ENCODE peak calls at places on chromosomes 5 and 9, in four cellular contexts. A is omental fat pad, L is HCEC 1CT, I is right atrium auricular region. F is an unnamed sample.

GRCh38 chr5:80686757-80687156 is 32.0 kb upstream of the DHFR start:
- DNase-seq in L (peak; percentile 17), A (no peak), I (no peak), F (peak; percentile 24)

GRCh38 chr5:131022811-131023210 is 142.2 kb downstream of the HINT1 start:
- DNase-seq in A (no peak), I (no peak), L (no peak), F (no peak)

GRCh38 chr5:133933169-133933509 is 35.3 kb downstream of the C5orf15 start:
- DNase-seq in L (no peak), I (no peak), A (no peak), F (no peak)

GRCh38 chr5:178363501-178364325 is 131.1 kb upstream of the PHYKPL start:
- DNase-seq in I (no peak), L (no peak), A (no peak), F (no peak)

GRCh38 chr9:132588501-132589147 is 6.2 kb downstream of the BARHL1 start:
- DNase-seq in I (no peak), A (no peak), L (no peak), F (no peak)

GRCh38 chr9:135376511-135377173 is 102.9 kb upstream of the PPP1R26 start:
- DNase-seq in L (no peak), I (no peak), A (no peak), F (no peak)

GRCh38 chr9:81798606-81799005 is 109.3 kb upstream of the TLE1 start:
- DNase-seq in A (no peak), L (no peak), I (no peak), F (no peak)

GRCh38 chr5:31410089-31410488 is 121.8 kb downstream of the DROSHA start:
- DNase-seq in L (no peak), A (no peak), I (no peak), F (no peak)

GRCh38 chr5:164809831-164810230 is 1304.4 kb downstream of the MAT2B start:
- DNase-seq in I (no peak), L (no peak), A (no peak), F (no peak)

GRCh38 chr5:32390819-32391591 is 53.5 kb downstream of the ZFR start:
- DNase-seq in A (no peak), I (no peak), L (peak; percentile 90), F (peak; percentile 95)

GRCh38 chr5:143916441-143916840 is 104.5 kb downstream of the HMHB1 start:
- DNase-seq in A (no peak), I (no peak), L (no peak), F (no peak)

GRCh38 chr5:118628672-118629354 is 359.5 kb downstream of the DTWD2 start:
- DNase-seq in A (no peak), I (no peak), L (peak; percentile 11), F (no peak)

GRCh38 chr5:175162036-175162435 is 281.9 kb downstream of the DRD1 start:
- DNase-seq in A (no peak), I (no peak), L (no peak), F (no peak)

GRCh38 chr5:114658179-114658578 is 296.3 kb downstream of the KCNN2 start:
- DNase-seq in L (no peak), I (no peak), A (no peak), F (no peak)

GRCh38 chr5:123776761-123777160 is 264.8 kb downstream of the CSNK1G3 start:
- DNase-seq in I (no peak), L (peak; percentile 78), A (no peak), F (peak; percentile 87)

GRCh38 chr9:79166005-79166404 is 405.8 kb upstream of the TLE4 start:
- DNase-seq in L (peak; percentile 58), A (no peak), I (no peak), F (no peak)

GRCh38 chr9:134546231-134546731 is 95.3 kb upstream of the COL5A1 start:
- DNase-seq in A (no peak), L (no peak), I (no peak), F (no peak)

GRCh38 chr9:19087601-19088000 is 15.1 kb downstream of the HAUS6 start:
- DNase-seq in A (no peak), I (no peak), L (peak; percentile 83), F (peak; percentile 85)

GRCh38 chr5:138542120-138542955 is 698 bp downstream of the ETF1 start:
- DNase-seq in A (no peak), I (no peak), L (no peak), F (peak; percentile 9)

F was measured in LHCN-M2.